ENCODE peak calls at places on chromosomes 11 and 22, in six cellular contexts. Z is HFF-Myc, R is AG09309, F is AG04450, H is uterus, Q is fibroblast of pulmonary artery. P is an unnamed sample.
A peak's percentile ranks its signal among the peaks of the same experiment; 100 is the strongest.

GRCh38 chr11:118744001-118744400 is 47.0 kb downstream of the DDX6 start:
- DNase-seq in F (no peak), Q (no peak), H (no peak), R (peak; percentile 47), Z (peak; percentile 21), P (peak; percentile 81)

GRCh38 chr11:34600339-34601084 is 20.4 kb upstream of the EHF start:
- DNase-seq in R (no peak), F (no peak), Z (no peak), Q (peak; percentile 28), H (no peak), P (no peak)

GRCh38 chr11:108340958-108341357 is 118.1 kb downstream of the ATM start:
- DNase-seq in F (no peak), Q (no peak), R (no peak), H (no peak), Z (no peak), P (no peak)

GRCh38 chr22:46195487-46196165 is 45.3 kb downstream of the PPARA start:
- DNase-seq in H (no peak), F (peak; percentile 18), R (no peak), Q (no peak), Z (no peak), P (no peak)

GRCh38 chr22:31308181-31308580 is 15.9 kb upstream of the PIK3IP1 start:
- DNase-seq in F (no peak), R (no peak), Z (no peak), H (no peak), Q (no peak), P (no peak)

GRCh38 chr22:22425366-22425765 is 83.2 kb downstream of the ZNF280B start:
- DNase-seq in F (no peak), R (no peak), Q (no peak), H (no peak), Z (no peak), P (no peak)

GRCh38 chr11:1924646-1925372 is 5.3 kb downstream of the TNNT3 start:
- DNase-seq in F (no peak), R (no peak), Q (no peak), Z (no peak), H (no peak), P (no peak)

GRCh38 chr11:28529540-28530410 is 421.6 kb downstream of the METTL15 start:
- DNase-seq in H (no peak), Z (peak; percentile 55), R (peak; percentile 47), Q (peak; percentile 85), F (peak; percentile 29), P (peak; percentile 77)

GRCh38 chr11:44248109-44248508 is 61.8 kb downstream of the ALX4 start:
- DNase-seq in R (no peak), Z (no peak), Q (peak; percentile 20), H (no peak), F (no peak), P (no peak)

GRCh38 chr11:92979176-92979575 is 9.7 kb downstream of the MTNR1B start:
- DNase-seq in R (no peak), H (no peak), Q (peak; percentile 6), Z (no peak), F (peak; percentile 53), P (no peak)

GRCh38 chr11:128908391-128909246 is 17.5 kb downstream of the KCNJ5 start:
- DNase-seq in H (peak; percentile 36), Q (peak; percentile 66), F (peak; percentile 26), R (peak; percentile 18), Z (peak; percentile 33), P (peak; percentile 70)

GRCh38 chr11:131922220-131922619 is 551.8 kb downstream of the NTM start:
- DNase-seq in H (no peak), R (no peak), Z (no peak), F (no peak), Q (no peak), P (no peak)

GRCh38 chr11:112963368-112963955 is 2.2 kb downstream of the NCAM1 start:
- DNase-seq in R (no peak), F (no peak), H (no peak), Q (no peak), Z (no peak), P (no peak)

GRCh38 chr11:118622376-118623290 is 15.2 kb downstream of the PHLDB1 start:
- DNase-seq in R (no peak), Q (peak; percentile 66), F (no peak), H (peak; percentile 55), Z (no peak), P (peak; percentile 76)

GRCh38 chr11:83508804-83509203 is 222.6 kb upstream of the CCDC90B start:
- DNase-seq in Q (no peak), H (no peak), Z (no peak), R (no peak), F (no peak), P (no peak)

GRCh38 chr11:35747638-35748037 is 85.1 kb downstream of the TRIM44 start:
- DNase-seq in F (no peak), H (no peak), R (no peak), Z (no peak), Q (no peak), P (no peak)

GRCh38 chr22:32999039-32999861 is 58.9 kb downstream of the SYN3 start:
- DNase-seq in H (no peak), Z (no peak), R (no peak), Q (peak; percentile 10), F (no peak), P (no peak)

GRCh38 chr11:5620606-5621521 is 3.9 kb upstream of the TRIM34 start:
- DNase-seq in R (peak; percentile 78), H (no peak), Z (no peak), Q (peak; percentile 82), F (peak; percentile 78), P (peak; percentile 58)

GRCh38 chr11:103486609-103487008 is 377.4 kb downstream of the DYNC2H1 start:
- DNase-seq in H (no peak), F (no peak), Z (no peak), R (no peak), Q (no peak), P (peak; percentile 14)

GRCh38 chr22:32827061-32827602 is 25.6 kb downstream of the TIMP3 start:
- DNase-seq in Z (no peak), H (no peak), F (no peak), R (no peak), Q (no peak), P (no peak)

GRCh38 chr22:38300197-38300945 is 16.9 kb downstream of the CSNK1E start:
- DNase-seq in Q (no peak), F (no peak), H (no peak), R (no peak), Z (no peak), P (no peak)

GRCh38 chr11:111531687-111532364 is 8.7 kb upstream of the LAYN start:
- DNase-seq in F (peak; percentile 71), H (no peak), R (peak; percentile 77), Z (peak; percentile 57), Q (peak; percentile 82), P (peak; percentile 90)

GRCh38 chr11:61776561-61777075 is 15.8 kb downstream of the TMEM258 start:
- DNase-seq in F (peak; percentile 45), Q (peak; percentile 82), Z (no peak), H (no peak), R (no peak), P (peak; percentile 84)

GRCh38 chr11:115083129-115083823 is 404.9 kb downstream of the NXPE2 start:
- DNase-seq in H (no peak), F (no peak), R (no peak), Q (no peak), Z (no peak), P (no peak)

GRCh38 chr22:35900483-35901168 is 128.0 kb downstream of the RBFOX2 start:
- DNase-seq in H (no peak), Z (no peak), R (no peak), Q (peak; percentile 54), F (no peak), P (peak; percentile 45)

GRCh38 chr11:118918128-118918685 is 7.5 kb downstream of the BCL9L start:
- DNase-seq in H (peak; percentile 87), Q (peak; percentile 95), Z (no peak), R (peak; percentile 96), F (no peak), P (peak; percentile 95)

GRCh38 chr22:40400173-40400572 is 29.8 kb downstream of the SGSM3 start:
- DNase-seq in R (no peak), H (no peak), F (no peak), Z (no peak), Q (no peak), P (no peak)

GRCh38 chr22:36584666-36585065 is 55.7 kb upstream of the EIF3D start:
- DNase-seq in F (no peak), Q (no peak), Z (no peak), R (no peak), H (no peak), P (no peak)

GRCh38 chr11:107370390-107370789 is 87.2 kb downstream of the CWF19L2 start:
- DNase-seq in R (peak; percentile 20), Q (peak; percentile 66), F (peak; percentile 1), H (no peak), Z (no peak), P (peak; percentile 38)

GRCh38 chr11:134562941-134563471 is 151.0 kb upstream of the B3GAT1 start:
- DNase-seq in Q (no peak), F (no peak), Z (no peak), H (no peak), R (no peak), P (no peak)

GRCh38 chr11:10355257-10355661 is 50.4 kb downstream of the ADM start:
- DNase-seq in H (no peak), F (no peak), Q (peak; percentile 79), Z (no peak), R (peak; percentile 68), P (peak; percentile 81)

GRCh38 chr22:27641049-27641790 is 160.3 kb downstream of the MN1 start:
- DNase-seq in Z (no peak), H (no peak), F (no peak), R (no peak), Q (no peak), P (no peak)

GRCh38 chr11:64341851-64342791 is 2.1 kb downstream of the CCDC88B start:
- DNase-seq in Q (peak; percentile 87), F (peak; percentile 42), H (peak; percentile 80), Z (peak; percentile 27), R (no peak), P (peak; percentile 86)
- TF ChIP-seq CTCF in Q (no peak), F (peak; percentile 32), H (peak; percentile 54), Z (peak; percentile 45), R (no peak), P (peak; percentile 56)

GRCh38 chr11:46560300-46561025 is 33.4 kb downstream of the AMBRA1 start:
- DNase-seq in Q (peak; percentile 50), H (no peak), R (no peak), F (no peak), Z (no peak), P (no peak)
- H3K4me3 ChIP-seq in Q (peak overlapping the region; percentile 54), H (peak overlapping the region; percentile 30), R (no peak overlapping the region), F (peak overlapping the region; percentile 45), Z (peak overlapping the region; percentile 12), P (peak overlapping the region; percentile 48)

DNA sequence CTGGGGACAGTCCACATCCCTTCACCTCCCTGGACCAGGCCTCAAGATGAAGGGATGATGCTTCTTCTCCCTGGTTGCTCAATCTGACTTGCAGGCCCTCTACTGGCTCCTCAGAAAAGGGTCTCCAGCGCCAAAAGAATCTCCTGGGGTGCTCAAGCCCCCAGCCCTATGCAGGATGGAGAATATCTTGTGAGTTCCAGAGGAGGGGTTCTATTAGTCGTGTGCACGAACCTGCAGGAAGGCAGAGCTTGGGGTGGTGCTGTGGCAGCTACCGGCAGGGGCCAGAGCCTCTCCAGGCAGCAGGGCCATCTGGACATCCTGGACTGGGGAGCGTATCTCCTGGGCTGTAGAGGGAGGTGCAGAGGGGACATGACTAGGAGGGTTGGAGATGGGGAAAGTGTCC is 1339.5 kb downstream of the BRD1 start:
- DNase-seq in Q (no peak), H (no peak), R (no peak), F (no peak), Z (no peak), P (no peak)
- TF ChIP-seq CTCF in Q (no peak), H (no peak), R (peak; percentile 15), F (no peak), Z (no peak), P (peak; percentile 26)

GRCh38 chr11:75369846-75370245 is 18.4 kb upstream of the ARRB1 start:
- DNase-seq in H (no peak), Q (no peak), F (no peak), Z (no peak), R (no peak), P (no peak)
- H3K4me3 ChIP-seq in H (no peak overlapping the region), Q (no peak overlapping the region), F (no peak overlapping the region), Z (no peak overlapping the region), R (no peak overlapping the region), P (no peak overlapping the region)